ENCODE peak calls at places on chromosomes 11 and 22, in nine cellular contexts. L, C, S, W, G, N, Z, A and F are unnamed samples.

GRCh38 chr11:75264971-75265370 is 24.4 kb downstream of the TPBGL start:
- DNase-seq in W (no peak), Z (no peak), C (no peak), A (peak), L (no peak), S (peak), N (peak), G (no peak), F (no peak)

GRCh38 chr11:133966924-133967598 is 10.3 kb upstream of the IGSF9B start:
- DNase-seq in C (no peak), S (peak), N (peak), A (no peak), L (no peak), G (peak), Z (peak), W (no peak), F (peak)

GRCh38 chr11:56917708-56918450 is 70.8 kb upstream of the OR5AK2 start:
- DNase-seq in L (no peak), S (no peak), N (no peak), Z (no peak), W (no peak), G (no peak), A (no peak), C (peak), F (no peak)

GRCh38 chr11:129696309-129696989 is 119.2 kb upstream of the TMEM45B start:
- DNase-seq in Z (no peak), W (no peak), C (no peak), L (no peak), S (no peak), N (no peak), G (no peak), A (no peak), F (no peak)

GRCh38 chr11:113363996-113364641 is 23.5 kb upstream of the ANKK1 start:
- DNase-seq in N (no peak), L (no peak), S (no peak), W (no peak), C (no peak), G (no peak), Z (no peak), A (no peak), F (no peak)

GRCh38 chr11:112596324-112596723 is 335.7 kb upstream of the PLET1 start:
- DNase-seq in A (no peak), S (no peak), G (no peak), W (no peak), L (no peak), Z (no peak), C (no peak), N (no peak), F (no peak)

GRCh38 chr11:34209809-34210208 is 104.4 kb downstream of the NAT10 start:
- DNase-seq in S (no peak), C (no peak), A (no peak), G (no peak), Z (no peak), W (no peak), L (no peak), N (no peak), F (no peak)

GRCh38 chr22:22968366-22968765 is 80.8 kb downstream of the IGLL5 start:
- DNase-seq in C (no peak), W (no peak), N (no peak), S (no peak), A (no peak), L (no peak), G (no peak), Z (no peak), F (no peak)

GRCh38 chr11:12769834-12770345 is 95.7 kb downstream of the TEAD1 start:
- DNase-seq in Z (no peak), C (peak), S (no peak), G (no peak), A (no peak), N (no peak), W (peak), L (no peak), F (no peak)

DNA sequence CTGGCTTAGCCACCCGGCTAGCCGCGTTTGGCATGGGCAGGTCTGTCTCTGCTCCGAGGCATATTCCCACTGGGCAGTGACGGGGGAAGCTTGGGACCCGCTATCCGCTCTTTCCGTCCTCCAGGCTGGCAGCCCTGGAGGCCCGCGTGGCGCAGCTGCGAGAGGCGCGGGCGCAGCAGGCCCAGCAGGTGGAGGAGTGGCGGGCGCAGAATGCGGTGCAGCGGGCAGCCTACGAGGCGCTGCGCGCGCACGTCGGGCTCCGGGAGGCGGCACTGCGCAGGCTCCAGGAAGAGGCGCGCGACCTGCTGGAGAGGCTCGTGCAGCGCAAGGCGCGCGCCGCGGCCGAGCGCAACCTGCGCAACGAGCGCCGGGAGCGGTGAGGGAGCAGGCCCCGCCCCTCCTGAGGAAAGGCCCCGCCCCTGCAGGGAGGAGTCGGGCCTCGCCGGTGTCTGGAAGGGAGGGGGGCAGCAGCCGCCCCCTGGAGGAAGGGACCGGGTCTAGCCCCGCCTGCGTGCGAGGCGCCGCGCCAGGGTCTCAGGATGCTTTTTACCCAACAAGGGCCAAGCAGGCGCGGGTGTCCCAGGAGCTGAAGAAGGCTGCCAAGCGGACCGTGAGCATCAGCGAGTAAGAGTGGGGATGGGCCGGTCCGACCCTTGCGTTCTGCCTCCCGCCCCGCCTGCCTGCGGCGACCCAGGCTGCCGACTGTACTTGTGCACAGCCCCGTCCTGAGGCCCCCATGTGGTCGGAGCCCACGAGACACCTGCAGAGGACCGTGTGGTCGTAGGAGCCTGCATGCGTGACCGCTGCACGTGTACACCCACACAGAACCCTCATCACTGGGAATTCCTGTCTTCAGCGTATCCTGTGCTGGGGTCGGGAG is 7.9 kb downstream of the ATG16L2 start:
- DNase-seq in C (peak), A (peak), L (peak), S (peak), N (peak), Z (peak), W (peak), G (peak), F (peak)
- TF ChIP-seq CTCF in C (no peak), A (peak), L (peak), S (peak), N (peak), Z (peak), W (no peak), G (peak), F (peak)

GRCh38 chr22:31098633-31099110 is 8.7 kb downstream of the SELENOM start:
- DNase-seq in N (peak), A (no peak), C (no peak), Z (no peak), W (no peak), G (no peak), L (peak), S (peak), F (peak)

GRCh38 chr22:31099386-31099785 is 8.0 kb downstream of the SELENOM start:
- DNase-seq in N (no peak), G (no peak), Z (no peak), W (no peak), A (no peak), C (no peak), L (no peak), S (no peak), F (no peak)

GRCh38 chr22:31096637-31097274 is 10.6 kb downstream of the SELENOM start:
- DNase-seq in N (no peak), W (no peak), S (no peak), C (no peak), G (no peak), L (no peak), Z (no peak), A (no peak), F (no peak)

GRCh38 chr22:31099841-31100761 is 7.3 kb downstream of the SELENOM start:
- DNase-seq in L (no peak), Z (no peak), N (no peak), A (no peak), C (no peak), G (no peak), S (no peak), W (no peak), F (no peak)

DNA sequence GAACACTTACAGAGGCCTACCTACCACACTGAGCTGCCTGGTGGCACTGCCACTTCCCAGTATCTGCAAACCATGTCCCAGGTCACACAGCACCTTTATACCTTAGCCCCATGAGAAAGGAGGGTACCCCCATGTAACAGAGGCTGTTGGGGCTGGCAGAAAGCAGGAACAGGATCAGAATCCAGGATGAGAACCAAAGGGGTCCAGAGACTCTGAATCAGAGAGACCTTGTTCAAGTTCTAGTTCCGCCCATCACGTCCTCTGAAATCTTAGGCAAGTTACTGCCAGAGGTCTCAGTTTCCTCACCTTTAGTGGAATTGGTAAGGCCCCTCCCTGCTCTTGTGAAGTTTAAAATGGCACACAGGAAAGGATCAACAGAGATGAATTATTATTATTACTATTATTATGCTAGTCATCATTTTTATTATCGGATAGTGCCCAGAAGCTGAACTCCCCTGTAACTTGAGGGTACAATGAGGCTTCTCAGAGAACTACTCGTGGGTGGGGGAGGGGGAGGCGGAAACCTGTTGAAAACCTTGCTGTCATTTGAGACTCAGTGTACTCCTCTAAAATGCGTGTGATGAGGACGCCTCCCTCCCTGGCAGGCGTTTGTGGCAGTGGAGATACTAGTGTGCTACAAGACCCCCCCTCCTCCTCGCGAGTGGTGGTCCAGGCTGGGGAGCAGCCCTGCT is 9.3 kb downstream of the SELENOM start:
- DNase-seq in G (no peak), L (no peak), N (no peak), W (no peak), A (no peak), S (no peak), Z (no peak), C (no peak), F (no peak)
- H3K4me3 ChIP-seq in G (no peak), L (no peak), N (no peak), W (no peak), A (no peak), S (no peak), Z (no peak), C (no peak), F (no peak)

GRCh38 chr11:95245038-95245437 is 14.0 kb upstream of the SESN3 start:
- DNase-seq in A (no peak), S (no peak), L (no peak), C (peak), W (peak), Z (no peak), N (no peak), G (no peak), F (no peak)
- H3K27ac ChIP-seq in A (no peak), S (no peak), L (no peak), C (no peak), W (no peak), Z (no peak), N (no peak), G (no peak), F (no peak)

GRCh38 chr11:10511046-10511711 is 29.8 kb downstream of the RNF141 start:
- DNase-seq in W (no peak), L (no peak), C (no peak), Z (no peak), G (no peak), A (no peak), S (no peak), N (no peak), F (no peak)

GRCh38 chr11:10515418-10515817 is 25.6 kb downstream of the RNF141 start:
- DNase-seq in G (no peak), C (no peak), A (no peak), S (no peak), Z (no peak), L (no peak), N (no peak), W (no peak), F (no peak)

GRCh38 chr11:10518123-10518522 is 22.9 kb downstream of the RNF141 start:
- DNase-seq in L (no peak), C (no peak), S (no peak), W (no peak), G (no peak), A (no peak), Z (no peak), N (no peak), F (no peak)

GRCh38 chr11:10514713-10515112 is 26.3 kb downstream of the RNF141 start:
- DNase-seq in Z (no peak), A (no peak), G (no peak), C (peak), L (no peak), N (no peak), W (no peak), S (no peak), F (no peak)

DNA sequence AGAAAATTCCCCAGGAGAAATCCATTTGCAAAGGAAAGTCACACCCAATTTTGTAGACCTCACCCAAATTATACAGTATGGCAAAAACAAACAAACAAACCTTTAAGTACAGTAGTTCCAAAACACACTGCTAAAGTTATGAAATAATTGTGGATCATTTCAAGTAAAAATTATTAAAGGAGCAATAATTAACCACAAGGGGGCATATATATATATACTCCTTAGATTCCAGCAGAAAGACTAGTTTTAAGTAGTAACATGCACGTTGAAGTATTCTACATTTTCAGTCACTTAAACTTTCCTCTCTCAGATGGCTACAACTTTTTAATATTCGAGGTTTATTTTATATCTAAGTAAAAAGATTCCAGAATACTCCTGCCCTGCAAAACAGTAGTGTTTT is 26.8 kb downstream of the RNF141 start:
- DNase-seq in C (no peak), Z (no peak), S (no peak), G (no peak), A (no peak), N (no peak), W (peak), L (no peak), F (no peak)
- TF ChIP-seq CTCF in C (peak), Z (no peak), S (no peak), G (peak), A (no peak), N (peak), W (peak), L (peak), F (peak)